ENCODE peak calls at places on chromosomes 3 and 15, in four cellular contexts. One of them, this sample, is unnamed.

GRCh38 chr3:189270248-189270832 is 98.6 kb downstream of the TPRG1 start:
- DNase-seq in esophagus squamous epithelium: no peak
- DNase-seq in fibroblast of mammary gland: peak
- DNase-seq in CD4-positive, alpha-beta memory T cell: peak
- DNase-seq in this sample: peak

GRCh38 chr3:196177567-196177966 is 33.6 kb downstream of the ZDHHC19 start:
- DNase-seq in CD4-positive, alpha-beta memory T cell: no peak
- DNase-seq in fibroblast of mammary gland: no peak
- DNase-seq in esophagus squamous epithelium: no peak
- DNase-seq in this sample: no peak

GRCh38 chr3:39892068-39892467 is 82.7 kb downstream of the MYRIP start:
- DNase-seq in CD4-positive, alpha-beta memory T cell: no peak
- DNase-seq in fibroblast of mammary gland: no peak
- DNase-seq in esophagus squamous epithelium: no peak
- DNase-seq in this sample: no peak

GRCh38 chr15:81027200-81027599 is 26.5 kb downstream of the TLNRD1 start:
- DNase-seq in esophagus squamous epithelium: no peak
- DNase-seq in fibroblast of mammary gland: no peak
- DNase-seq in CD4-positive, alpha-beta memory T cell: no peak
- DNase-seq in this sample: no peak

GRCh38 chr3:126313580-126314304 is 43.5 kb downstream of the KLF15 start:
- DNase-seq in CD4-positive, alpha-beta memory T cell: no peak
- DNase-seq in fibroblast of mammary gland: peak
- DNase-seq in esophagus squamous epithelium: no peak
- DNase-seq in this sample: no peak

GRCh38 chr15:59524331-59524731 is 86.3 kb downstream of the FAM81A start:
- DNase-seq in esophagus squamous epithelium: no peak
- DNase-seq in CD4-positive, alpha-beta memory T cell: no peak
- DNase-seq in fibroblast of mammary gland: no peak
- DNase-seq in this sample: no peak

GRCh38 chr3:35383216-35383615 is 256.1 kb upstream of the ARPP21 start:
- DNase-seq in CD4-positive, alpha-beta memory T cell: no peak
- DNase-seq in esophagus squamous epithelium: no peak
- DNase-seq in fibroblast of mammary gland: no peak
- DNase-seq in this sample: no peak

GRCh38 chr15:51076898-51077564 is 17.7 kb downstream of the TNFAIP8L3 start:
- DNase-seq in CD4-positive, alpha-beta memory T cell: no peak
- DNase-seq in esophagus squamous epithelium: no peak
- DNase-seq in fibroblast of mammary gland: peak
- DNase-seq in this sample: no peak

GRCh38 chr3:134059680-134060560 is 30.2 kb upstream of the SLCO2A1 start:
- DNase-seq in fibroblast of mammary gland: peak
- DNase-seq in CD4-positive, alpha-beta memory T cell: no peak
- DNase-seq in esophagus squamous epithelium: no peak
- DNase-seq in this sample: no peak

GRCh38 chr15:79364571-79365240 is 53.8 kb downstream of the TMED3 start:
- DNase-seq in esophagus squamous epithelium: no peak
- DNase-seq in CD4-positive, alpha-beta memory T cell: no peak
- DNase-seq in fibroblast of mammary gland: no peak
- DNase-seq in this sample: no peak

GRCh38 chr3:13515786-13516783 is 32.8 kb upstream of the FBLN2 start:
- DNase-seq in CD4-positive, alpha-beta memory T cell: no peak
- DNase-seq in esophagus squamous epithelium: no peak
- DNase-seq in fibroblast of mammary gland: no peak
- DNase-seq in this sample: no peak

GRCh38 chr15:63544253-63545026 is 40.0 kb downstream of the USP3 start:
- DNase-seq in CD4-positive, alpha-beta memory T cell: no peak
- DNase-seq in fibroblast of mammary gland: no peak
- DNase-seq in esophagus squamous epithelium: no peak
- DNase-seq in this sample: no peak

GRCh38 chr3:45765286-45765851 is 31.0 kb downstream of the SLC6A20 start:
- DNase-seq in esophagus squamous epithelium: no peak
- DNase-seq in CD4-positive, alpha-beta memory T cell: no peak
- DNase-seq in fibroblast of mammary gland: no peak
- DNase-seq in this sample: no peak

GRCh38 chr3:42874749-42875148 is 930 bp downstream of the CYP8B1 start:
- DNase-seq in fibroblast of mammary gland: no peak
- DNase-seq in CD4-positive, alpha-beta memory T cell: no peak
- DNase-seq in esophagus squamous epithelium: no peak
- DNase-seq in this sample: no peak

GRCh38 chr3:136805795-136806194 is 13.1 kb upstream of the SLC35G2 start:
- DNase-seq in esophagus squamous epithelium: no peak
- DNase-seq in fibroblast of mammary gland: no peak
- DNase-seq in CD4-positive, alpha-beta memory T cell: no peak
- DNase-seq in this sample: no peak

GRCh38 chr15:36905908-36906307 is 194.4 kb downstream of the MEIS2 start:
- DNase-seq in fibroblast of mammary gland: peak
- DNase-seq in CD4-positive, alpha-beta memory T cell: no peak
- DNase-seq in esophagus squamous epithelium: no peak
- DNase-seq in this sample: no peak

GRCh38 chr15:36887214-36888017 is 212.9 kb downstream of the MEIS2 start:
- DNase-seq in fibroblast of mammary gland: no peak
- DNase-seq in esophagus squamous epithelium: no peak
- DNase-seq in CD4-positive, alpha-beta memory T cell: no peak
- DNase-seq in this sample: no peak

GRCh38 chr3:65833761-65834505 is 204.8 kb downstream of the MAGI1 start:
- DNase-seq in CD4-positive, alpha-beta memory T cell: no peak
- DNase-seq in fibroblast of mammary gland: peak
- DNase-seq in esophagus squamous epithelium: no peak
- DNase-seq in this sample: no peak

GRCh38 chr15:65101418-65101890 is 13.5 kb downstream of the UBAP1L start:
- DNase-seq in CD4-positive, alpha-beta memory T cell: no peak
- DNase-seq in fibroblast of mammary gland: peak
- DNase-seq in esophagus squamous epithelium: no peak
- DNase-seq in this sample: peak

GRCh38 chr3:137204409-137204808 is 246.6 kb downstream of the IL20RB start:
- DNase-seq in fibroblast of mammary gland: no peak
- DNase-seq in CD4-positive, alpha-beta memory T cell: no peak
- DNase-seq in esophagus squamous epithelium: no peak
- DNase-seq in this sample: no peak

GRCh38 chr3:52710512-52710911 is 4.6 kb downstream of the SPCS1 start:
- DNase-seq in CD4-positive, alpha-beta memory T cell: no peak
- DNase-seq in esophagus squamous epithelium: no peak
- DNase-seq in fibroblast of mammary gland: no peak
- DNase-seq in this sample: no peak

GRCh38 chr3:127865941-127866340 is 43.6 kb upstream of the MGLL start:
- DNase-seq in CD4-positive, alpha-beta memory T cell: no peak
- DNase-seq in esophagus squamous epithelium: no peak
- DNase-seq in fibroblast of mammary gland: peak
- DNase-seq in this sample: no peak

DNA sequence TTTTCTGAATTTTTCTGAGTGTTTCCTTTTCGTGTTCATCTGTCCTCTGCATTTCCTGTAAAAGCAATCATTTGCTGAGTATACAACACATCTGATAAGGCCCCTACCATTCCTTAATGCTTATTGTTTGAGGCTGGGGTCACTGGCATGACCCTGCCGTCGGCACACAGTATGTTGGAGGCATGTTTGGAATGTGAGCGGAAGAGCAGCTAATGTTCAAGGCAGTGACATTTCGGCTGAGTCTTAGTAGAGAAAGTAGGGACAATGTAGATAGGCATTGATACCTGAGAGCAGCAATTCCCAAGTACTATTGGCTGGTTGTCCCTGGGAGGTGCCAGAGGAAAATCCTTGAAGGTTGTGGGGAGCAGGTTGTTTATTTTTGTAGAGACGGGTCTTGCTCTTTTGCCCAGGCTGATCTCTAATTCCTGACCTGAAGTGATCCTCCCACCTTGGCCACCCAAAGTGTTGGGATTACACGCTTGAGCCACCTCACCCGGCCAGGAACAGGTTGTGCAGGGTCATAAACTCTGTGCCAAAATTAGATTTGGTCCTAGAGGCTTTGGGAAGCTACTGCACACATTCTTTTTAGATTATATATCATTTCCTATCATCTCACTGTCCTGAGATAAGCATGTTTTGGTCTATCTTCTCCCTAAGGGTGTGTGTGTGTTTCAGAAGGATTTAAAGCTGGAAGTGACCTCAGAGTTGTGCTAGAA is 13.5 kb downstream of the PTPN23 start:
- DNase-seq in esophagus squamous epithelium: no peak
- DNase-seq in fibroblast of mammary gland: no peak
- DNase-seq in CD4-positive, alpha-beta memory T cell: no peak
- DNase-seq in this sample: no peak
- H3K4me3 ChIP-seq in esophagus squamous epithelium: no peak
- H3K4me3 ChIP-seq in fibroblast of mammary gland: no peak
- H3K4me3 ChIP-seq in CD4-positive, alpha-beta memory T cell: no peak
- H3K4me3 ChIP-seq in this sample: no peak

GRCh38 chr15:90396321-90396720 is 8.3 kb downstream of the IQGAP1 start:
- DNase-seq in fibroblast of mammary gland: no peak
- DNase-seq in CD4-positive, alpha-beta memory T cell: no peak
- DNase-seq in esophagus squamous epithelium: no peak
- DNase-seq in this sample: no peak
- H3K4me3 ChIP-seq in fibroblast of mammary gland: no peak
- H3K4me3 ChIP-seq in CD4-positive, alpha-beta memory T cell: no peak
- H3K4me3 ChIP-seq in esophagus squamous epithelium: no peak
- H3K4me3 ChIP-seq in this sample: no peak

GRCh38 chr3:9316881-9317341 is 45.9 kb upstream of the THUMPD3 start:
- DNase-seq in esophagus squamous epithelium: no peak
- DNase-seq in CD4-positive, alpha-beta memory T cell: no peak
- DNase-seq in fibroblast of mammary gland: peak
- DNase-seq in this sample: peak
- H3K4me3 ChIP-seq in esophagus squamous epithelium: peak
- H3K4me3 ChIP-seq in CD4-positive, alpha-beta memory T cell: no peak
- H3K4me3 ChIP-seq in fibroblast of mammary gland: peak
- H3K4me3 ChIP-seq in this sample: peak

GRCh38 chr3:38578081-38578475 is 71.4 kb downstream of the SCN5A start:
- DNase-seq in fibroblast of mammary gland: no peak
- DNase-seq in esophagus squamous epithelium: no peak
- DNase-seq in CD4-positive, alpha-beta memory T cell: no peak
- DNase-seq in this sample: no peak

GRCh38 chr3:38579551-38580449 is 69.7 kb downstream of the SCN5A start:
- DNase-seq in fibroblast of mammary gland: peak
- DNase-seq in esophagus squamous epithelium: no peak
- DNase-seq in CD4-positive, alpha-beta memory T cell: no peak
- DNase-seq in this sample: peak

GRCh38 chr3:38577089-38578080 is 72.1 kb downstream of the SCN5A start:
- DNase-seq in esophagus squamous epithelium: no peak
- DNase-seq in fibroblast of mammary gland: peak
- DNase-seq in CD4-positive, alpha-beta memory T cell: no peak
- DNase-seq in this sample: no peak

GRCh38 chr3:38579146-38579545 is 70.3 kb downstream of the SCN5A start:
- DNase-seq in esophagus squamous epithelium: no peak
- DNase-seq in fibroblast of mammary gland: no peak
- DNase-seq in CD4-positive, alpha-beta memory T cell: no peak
- DNase-seq in this sample: peak

DNA sequence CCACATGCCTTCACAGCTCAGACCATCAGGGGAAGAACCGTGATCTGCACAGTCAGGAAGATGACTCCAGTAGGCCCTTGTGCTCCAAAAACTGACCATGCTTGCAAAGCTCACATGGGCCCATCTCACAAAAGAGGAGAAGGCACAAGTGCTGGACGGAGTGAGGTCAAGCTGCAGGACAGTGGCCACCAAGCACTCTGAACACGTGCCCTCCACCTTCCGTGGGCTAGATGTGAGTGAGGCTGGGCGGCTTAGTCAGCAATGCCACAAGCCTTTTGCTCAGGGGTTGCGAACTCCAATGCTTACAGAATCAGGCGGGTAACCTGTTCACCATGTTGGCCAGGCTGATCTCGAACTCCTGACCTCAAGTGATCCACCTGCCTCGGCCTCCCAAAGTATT is 70.9 kb downstream of the SCN5A start:
- DNase-seq in CD4-positive, alpha-beta memory T cell: no peak
- DNase-seq in esophagus squamous epithelium: no peak
- DNase-seq in fibroblast of mammary gland: no peak
- DNase-seq in this sample: no peak
- H3K4me3 ChIP-seq in CD4-positive, alpha-beta memory T cell: no peak
- H3K4me3 ChIP-seq in esophagus squamous epithelium: no peak
- H3K4me3 ChIP-seq in fibroblast of mammary gland: no peak
- H3K4me3 ChIP-seq in this sample: no peak

DNA sequence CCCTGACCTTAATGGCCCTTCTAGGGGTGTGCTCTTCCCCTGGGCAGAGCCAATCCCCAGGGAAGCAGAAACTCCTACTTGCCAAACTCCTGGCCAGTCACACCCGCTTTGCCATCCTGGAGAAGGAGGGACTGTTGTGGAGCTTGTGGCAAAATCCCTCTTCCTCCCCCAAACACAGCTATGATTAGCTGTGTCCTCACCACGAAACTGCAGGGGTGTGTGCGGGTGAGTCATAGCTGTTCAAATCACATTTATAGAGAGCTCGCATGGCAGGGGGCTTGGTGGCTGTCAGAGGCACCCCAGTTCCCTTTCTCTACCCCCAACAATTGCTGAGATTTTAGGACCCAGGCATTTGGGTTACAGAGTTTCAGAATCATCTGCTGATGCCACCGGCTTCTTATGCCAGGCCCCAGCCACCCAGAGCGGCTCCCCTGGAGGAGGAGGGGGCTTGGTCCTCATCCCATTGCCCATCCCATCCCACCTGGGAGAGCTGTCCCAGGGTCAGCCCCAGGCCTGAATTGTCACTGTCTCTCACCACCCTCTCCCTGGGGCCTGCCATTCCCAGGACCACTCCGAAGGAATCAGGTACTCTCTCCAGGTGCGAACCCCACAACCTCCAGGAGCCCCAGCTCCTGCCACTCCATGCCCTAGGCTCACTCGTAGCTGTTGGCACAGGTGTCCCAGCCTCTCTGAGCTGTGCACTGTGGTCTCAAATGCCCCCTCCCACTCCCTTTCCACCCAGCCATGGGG is 28.8 kb upstream of the MAGEF1 start:
- DNase-seq in fibroblast of mammary gland: peak
- DNase-seq in esophagus squamous epithelium: no peak
- DNase-seq in CD4-positive, alpha-beta memory T cell: no peak
- DNase-seq in this sample: no peak
- H3K4me3 ChIP-seq in fibroblast of mammary gland: no peak
- H3K4me3 ChIP-seq in esophagus squamous epithelium: no peak
- H3K4me3 ChIP-seq in CD4-positive, alpha-beta memory T cell: no peak
- H3K4me3 ChIP-seq in this sample: no peak

GRCh38 chr3:129441215-129441614 is 1.2 kb downstream of the IFT122 start:
- DNase-seq in fibroblast of mammary gland: no peak
- DNase-seq in CD4-positive, alpha-beta memory T cell: peak
- DNase-seq in esophagus squamous epithelium: no peak
- DNase-seq in this sample: no peak
- H3K4me3 ChIP-seq in fibroblast of mammary gland: peak
- H3K4me3 ChIP-seq in CD4-positive, alpha-beta memory T cell: peak
- H3K4me3 ChIP-seq in esophagus squamous epithelium: peak
- H3K4me3 ChIP-seq in this sample: peak

GRCh38 chr3:184175981-184176376 is 1.3 kb downstream of the AP2M1 start:
- DNase-seq in CD4-positive, alpha-beta memory T cell: no peak
- DNase-seq in esophagus squamous epithelium: no peak
- DNase-seq in fibroblast of mammary gland: no peak
- DNase-seq in this sample: no peak

GRCh38 chr3:184177767-184178306 is 3.2 kb downstream of the AP2M1 start:
- DNase-seq in CD4-positive, alpha-beta memory T cell: no peak
- DNase-seq in fibroblast of mammary gland: no peak
- DNase-seq in esophagus squamous epithelium: no peak
- DNase-seq in this sample: no peak

GRCh38 chr3:184176377-184177330 is 2.0 kb downstream of the AP2M1 start:
- DNase-seq in CD4-positive, alpha-beta memory T cell: no peak
- DNase-seq in fibroblast of mammary gland: peak
- DNase-seq in esophagus squamous epithelium: no peak
- DNase-seq in this sample: peak

GRCh38 chr3:184178522-184179138 is 4.0 kb downstream of the AP2M1 start:
- DNase-seq in esophagus squamous epithelium: no peak
- DNase-seq in fibroblast of mammary gland: peak
- DNase-seq in CD4-positive, alpha-beta memory T cell: no peak
- DNase-seq in this sample: no peak

GRCh38 chr3:184177331-184177731 is 2.7 kb downstream of the AP2M1 start:
- DNase-seq in esophagus squamous epithelium: no peak
- DNase-seq in fibroblast of mammary gland: peak
- DNase-seq in CD4-positive, alpha-beta memory T cell: no peak
- DNase-seq in this sample: no peak
- H3K4me3 ChIP-seq in esophagus squamous epithelium: peak
- H3K4me3 ChIP-seq in fibroblast of mammary gland: peak
- H3K4me3 ChIP-seq in CD4-positive, alpha-beta memory T cell: no peak
- H3K4me3 ChIP-seq in this sample: peak